ENCODE peak calls at places on chromosomes 7 and 10, in four cellular contexts. One of them, this sample, is unnamed.

GRCh38 chr7:5214236-5214635 is 24.2 kb downstream of the WIPI2 start:
- DNase-seq in MM.1S: no peak
- DNase-seq in IMR-90: no peak
- DNase-seq in neural progenitor cell: no peak
- DNase-seq in this sample: no peak

GRCh38 chr10:53697038-53697437 is 924.5 kb upstream of the MBL2 start:
- DNase-seq in MM.1S: no peak
- DNase-seq in IMR-90: no peak
- DNase-seq in neural progenitor cell: no peak
- DNase-seq in this sample: no peak

GRCh38 chr10:131808370-131808930 is 92.4 kb upstream of the PPP2R2D start:
- DNase-seq in MM.1S: no peak
- DNase-seq in IMR-90: no peak
- DNase-seq in neural progenitor cell: no peak
- DNase-seq in this sample: peak

GRCh38 chr7:82020076-82020475 is 250.2 kb upstream of the HGF start:
- DNase-seq in MM.1S: no peak
- DNase-seq in IMR-90: no peak
- DNase-seq in neural progenitor cell: peak
- DNase-seq in this sample: no peak

GRCh38 chr7:65832281-65832680 is 40.6 kb upstream of the VKORC1L1 start:
- DNase-seq in MM.1S: no peak
- DNase-seq in IMR-90: peak
- DNase-seq in neural progenitor cell: peak
- DNase-seq in this sample: peak

GRCh38 chr7:148501707-148502139 is 88.8 kb upstream of the C7orf33 start:
- DNase-seq in MM.1S: peak
- DNase-seq in IMR-90: no peak
- DNase-seq in neural progenitor cell: peak
- DNase-seq in this sample: peak

GRCh38 chr10:130905921-130906320 is 405.6 kb downstream of the TCERG1L start:
- DNase-seq in MM.1S: no peak
- DNase-seq in IMR-90: no peak
- DNase-seq in neural progenitor cell: no peak
- DNase-seq in this sample: no peak

GRCh38 chr7:155795401-155795800 is 16.9 kb downstream of the SHH start:
- DNase-seq in MM.1S: no peak
- DNase-seq in IMR-90: no peak
- DNase-seq in neural progenitor cell: no peak
- DNase-seq in this sample: no peak

GRCh38 chr10:102593074-102593803 is 51.0 kb upstream of the TRIM8 start:
- DNase-seq in MM.1S: no peak
- DNase-seq in IMR-90: peak
- DNase-seq in neural progenitor cell: no peak
- DNase-seq in this sample: no peak

GRCh38 chr7:106056513-106057203 is 55.5 kb downstream of the SYPL1 start:
- DNase-seq in MM.1S: peak
- DNase-seq in IMR-90: peak
- DNase-seq in neural progenitor cell: peak
- DNase-seq in this sample: peak

GRCh38 chr10:21733710-21734109 is 199.7 kb downstream of the MLLT10 start:
- DNase-seq in MM.1S: no peak
- DNase-seq in IMR-90: no peak
- DNase-seq in neural progenitor cell: peak
- DNase-seq in this sample: no peak

GRCh38 chr10:116080553-116080952 is 192.5 kb downstream of the GFRA1 start:
- DNase-seq in MM.1S: no peak
- DNase-seq in IMR-90: peak
- DNase-seq in neural progenitor cell: no peak
- DNase-seq in this sample: no peak

GRCh38 chr10:124290095-124290795 is 128.5 kb downstream of the OAT start:
- DNase-seq in MM.1S: peak
- DNase-seq in IMR-90: peak
- DNase-seq in neural progenitor cell: no peak
- DNase-seq in this sample: peak

GRCh38 chr7:3721422-3721821 is 420.4 kb downstream of the SDK1 start:
- DNase-seq in MM.1S: no peak
- DNase-seq in IMR-90: no peak
- DNase-seq in neural progenitor cell: no peak
- DNase-seq in this sample: no peak

GRCh38 chr10:73907841-73908517 is 3.0 kb upstream of the PLAU start:
- DNase-seq in MM.1S: no peak
- DNase-seq in IMR-90: peak
- DNase-seq in neural progenitor cell: no peak
- DNase-seq in this sample: peak

GRCh38 chr7:39529582-39529981 is 36.6 kb upstream of the YAE1 start:
- DNase-seq in MM.1S: no peak
- DNase-seq in IMR-90: no peak
- DNase-seq in neural progenitor cell: no peak
- DNase-seq in this sample: no peak
- H3K27ac ChIP-seq in MM.1S: no peak
- H3K27ac ChIP-seq in IMR-90: no peak
- H3K27ac ChIP-seq in neural progenitor cell: no peak
- H3K27ac ChIP-seq in this sample: no peak

GRCh38 chr7:49980414-49980813 is 112.6 kb downstream of the ZPBP start:
- DNase-seq in MM.1S: no peak
- DNase-seq in IMR-90: no peak
- DNase-seq in neural progenitor cell: peak
- DNase-seq in this sample: no peak

DNA sequence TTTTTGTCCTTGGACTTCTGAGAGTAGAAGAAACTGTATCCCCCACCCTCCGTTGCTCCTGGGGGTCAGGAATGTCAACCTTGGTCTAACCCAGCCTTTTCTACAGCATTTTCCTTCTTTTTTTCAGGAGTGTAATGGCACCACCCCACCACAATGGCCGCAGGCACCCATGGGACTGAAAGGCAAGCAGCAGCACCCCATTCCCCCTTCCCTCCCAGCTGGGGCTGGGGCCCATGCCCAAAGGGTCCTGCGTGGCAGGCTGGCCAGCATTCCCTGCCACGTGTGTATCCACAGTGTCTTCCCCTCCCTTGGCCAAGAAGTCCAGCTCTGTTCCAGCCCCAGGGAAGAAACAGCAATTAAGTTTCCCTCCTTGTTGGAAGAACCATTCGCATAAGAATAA is 106.9 kb downstream of the ZPBP start:
- DNase-seq in MM.1S: no peak
- DNase-seq in IMR-90: no peak
- DNase-seq in neural progenitor cell: no peak
- DNase-seq in this sample: no peak
- TF ChIP-seq CTCF in MM.1S: no peak
- TF ChIP-seq CTCF in IMR-90: no peak
- TF ChIP-seq CTCF in neural progenitor cell: no peak
- TF ChIP-seq CTCF in this sample: no peak

GRCh38 chr10:89516149-89516832 is 19.1 kb downstream of the SLC16A12 start:
- DNase-seq in MM.1S: no peak
- DNase-seq in IMR-90: peak
- DNase-seq in neural progenitor cell: no peak
- DNase-seq in this sample: peak

GRCh38 chr10:89518108-89518507 is 17.3 kb downstream of the SLC16A12 start:
- DNase-seq in MM.1S: no peak
- DNase-seq in IMR-90: no peak
- DNase-seq in neural progenitor cell: no peak
- DNase-seq in this sample: no peak

GRCh38 chr10:89518876-89519842 is 16.2 kb downstream of the SLC16A12 start:
- DNase-seq in MM.1S: no peak
- DNase-seq in IMR-90: peak
- DNase-seq in neural progenitor cell: no peak
- DNase-seq in this sample: no peak

GRCh38 chr10:89513206-89513605 is 22.2 kb downstream of the SLC16A12 start:
- DNase-seq in MM.1S: no peak
- DNase-seq in IMR-90: no peak
- DNase-seq in neural progenitor cell: no peak
- DNase-seq in this sample: no peak

DNA sequence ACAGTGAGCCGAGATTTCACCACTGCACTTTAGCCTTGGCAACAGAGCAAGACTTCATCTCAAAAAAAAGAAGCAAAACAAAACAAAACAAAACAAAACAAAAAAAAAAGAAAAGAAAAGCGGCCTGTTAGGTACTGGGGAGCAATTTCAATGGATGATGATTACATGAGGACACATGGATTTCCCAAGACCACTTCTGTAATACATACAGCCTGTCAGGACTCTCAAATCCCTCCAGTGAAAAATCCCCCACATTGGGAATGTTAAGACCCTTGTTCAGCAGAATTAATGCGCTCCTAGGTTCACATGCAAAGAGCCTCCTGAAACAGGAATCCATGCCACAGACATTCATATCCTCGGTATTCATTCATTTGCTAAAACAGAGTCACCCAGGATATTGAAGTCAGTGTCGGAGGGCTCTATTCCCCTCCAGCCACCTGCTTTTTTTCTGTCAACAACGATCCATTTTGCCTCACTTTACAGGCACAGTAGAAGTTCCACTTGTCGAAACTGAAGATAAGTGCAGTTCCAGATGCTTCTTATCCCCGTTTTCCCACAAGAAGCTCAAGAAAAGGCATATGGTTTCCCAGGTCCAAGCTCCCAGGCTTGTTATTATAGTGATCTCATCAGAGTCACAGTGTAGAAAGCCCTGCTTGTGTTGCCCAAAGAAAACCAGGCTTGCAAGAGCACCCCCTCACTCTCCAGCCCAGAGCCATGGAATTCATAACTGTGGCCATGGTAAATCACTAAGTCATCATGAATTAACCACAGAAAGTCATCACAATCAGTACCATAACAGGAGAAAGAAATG is 20.2 kb downstream of the SLC16A12 start:
- DNase-seq in MM.1S: no peak
- DNase-seq in IMR-90: peak
- DNase-seq in neural progenitor cell: no peak
- DNase-seq in this sample: no peak
- H3K9ac ChIP-seq in MM.1S: no peak
- H3K9ac ChIP-seq in IMR-90: peak
- H3K9ac ChIP-seq in neural progenitor cell: no peak
- H3K9ac ChIP-seq in this sample: no peak

GRCh38 chr10:72223743-72224101 is 7.6 kb upstream of the ASCC1 start:
- DNase-seq in MM.1S: no peak
- DNase-seq in IMR-90: peak
- DNase-seq in neural progenitor cell: no peak
- DNase-seq in this sample: no peak
- H3K27ac ChIP-seq in MM.1S: no peak
- H3K27ac ChIP-seq in IMR-90: no peak
- H3K27ac ChIP-seq in neural progenitor cell: no peak
- H3K27ac ChIP-seq in this sample: no peak

GRCh38 chr7:74542558-74543117 is 88.9 kb downstream of the GTF2IRD1 start:
- DNase-seq in MM.1S: no peak
- DNase-seq in IMR-90: no peak
- DNase-seq in neural progenitor cell: no peak
- DNase-seq in this sample: peak

DNA sequence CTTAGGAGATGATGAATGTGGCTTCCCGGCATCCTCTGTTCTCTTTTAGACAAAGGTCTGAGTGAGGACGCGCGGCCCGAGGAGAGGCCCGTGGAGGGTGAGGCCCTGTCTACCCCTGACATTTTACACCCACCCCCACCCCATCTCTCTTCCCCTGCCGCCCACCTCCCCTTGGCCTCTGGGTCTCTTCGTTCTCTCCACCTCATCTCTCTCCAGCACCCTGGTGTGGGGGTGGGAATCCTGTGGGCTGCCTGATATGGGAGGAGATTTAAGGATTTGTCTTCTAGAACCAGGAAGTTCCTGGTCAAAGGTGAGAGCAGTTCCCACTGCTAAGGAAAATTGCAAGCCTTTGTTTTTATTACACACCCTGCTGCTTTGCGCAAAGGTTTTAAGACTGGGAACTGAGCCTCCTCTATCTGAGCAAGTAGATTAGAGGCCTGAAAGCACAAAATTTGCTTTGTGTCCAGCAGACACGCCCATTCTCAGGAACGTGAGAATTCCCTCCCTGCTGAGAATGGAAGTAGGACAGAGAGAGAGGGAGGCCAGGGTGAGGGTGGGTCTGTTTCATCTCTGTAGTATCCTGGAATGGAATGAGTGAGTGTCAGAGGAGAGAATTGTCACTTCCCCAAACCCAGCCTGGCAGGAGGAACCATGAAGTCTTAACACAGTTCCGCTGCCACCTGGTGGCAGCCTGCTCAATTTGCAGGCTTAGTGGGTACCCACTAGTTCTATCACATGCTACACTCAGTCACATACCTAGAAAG is 91.2 kb downstream of the GTF2IRD1 start:
- DNase-seq in MM.1S: peak
- DNase-seq in IMR-90: peak
- DNase-seq in neural progenitor cell: peak
- DNase-seq in this sample: peak
- TF ChIP-seq CTCF in MM.1S: peak
- TF ChIP-seq CTCF in IMR-90: peak
- TF ChIP-seq CTCF in neural progenitor cell: peak
- TF ChIP-seq CTCF in this sample: peak

DNA sequence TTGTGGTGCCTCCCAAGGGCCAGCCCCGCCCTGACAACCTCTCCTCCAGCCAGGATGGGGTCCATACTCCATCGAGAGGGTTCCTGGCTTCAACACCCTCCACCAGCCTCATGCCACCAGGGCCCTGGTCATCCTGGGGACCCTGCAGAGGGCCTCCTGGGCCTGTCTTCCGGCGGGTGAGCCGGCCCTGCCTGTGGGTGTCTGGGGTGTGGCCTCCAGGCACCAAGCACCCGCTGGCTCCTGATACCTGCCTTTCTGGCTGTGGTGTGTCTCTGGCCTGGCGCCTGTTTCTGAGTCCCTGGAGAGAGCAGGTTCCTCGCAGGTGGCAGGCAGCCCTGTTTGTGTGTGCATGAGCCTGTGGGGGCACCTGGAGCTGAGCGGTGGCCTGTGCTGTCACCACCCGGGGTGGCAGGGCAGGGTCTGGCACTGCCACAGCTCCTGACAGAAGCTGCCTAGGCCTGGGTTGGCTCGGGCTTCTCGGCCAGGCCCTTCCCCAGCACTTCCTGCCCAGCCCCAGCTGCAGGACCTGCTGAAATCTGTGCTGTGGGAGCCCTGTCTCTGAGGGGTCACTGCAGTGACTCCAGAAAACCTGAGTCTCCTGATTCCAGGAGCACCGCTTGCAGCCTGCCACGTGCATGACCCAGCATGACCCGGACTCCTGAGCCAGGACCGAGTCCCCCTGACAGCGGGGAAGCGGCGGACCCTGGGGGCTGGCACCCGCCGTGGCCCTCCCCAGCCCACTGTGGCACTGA is 18.4 kb downstream of the ADAM8 start:
- DNase-seq in MM.1S: no peak
- DNase-seq in IMR-90: no peak
- DNase-seq in neural progenitor cell: no peak
- DNase-seq in this sample: peak
- H3K9ac ChIP-seq in MM.1S: no peak
- H3K9ac ChIP-seq in IMR-90: no peak
- H3K9ac ChIP-seq in neural progenitor cell: no peak
- H3K9ac ChIP-seq in this sample: peak